ENCODE peak calls at places on chromosomes 5 and 9, in seven cellular contexts. I is HCT116, W is AG10803, C is GM06990, L is OCI-LY7, R is left ventricle myocardium inferior, A is right lobe of liver. X is an unnamed sample.

GRCh38 chr5:176738851-176739250 is 71.5 kb upstream of the UNC5A start:
- DNase-seq in I (no peak), W (no peak), C (no peak), L (no peak), R (no peak), A (peak), X (no peak)

GRCh38 chr5:116864157-116864837 is 289.7 kb upstream of the SEMA6A start:
- DNase-seq in I (no peak), W (no peak), C (no peak), L (no peak), R (no peak), A (peak), X (no peak)

GRCh38 chr5:151155149-151155776 is 2.3 kb downstream of the ANXA6 start:
- DNase-seq in I (no peak), W (peak), C (peak), L (peak), R (no peak), A (no peak), X (no peak)

GRCh38 chr9:4548796-4549725 is 58.8 kb downstream of the SLC1A1 start:
- DNase-seq in I (no peak), W (peak), C (peak), L (peak), R (peak), A (no peak), X (no peak)

GRCh38 chr5:148343603-148344230 is 8.4 kb downstream of the SPINK9 start:
- DNase-seq in I (no peak), W (no peak), C (no peak), L (no peak), R (no peak), A (no peak), X (no peak)

GRCh38 chr5:150358261-150359095 is 981 bp downstream of the TCOF1 start:
- DNase-seq in I (peak), W (peak), C (no peak), L (peak), R (no peak), A (no peak), X (no peak)

GRCh38 chr9:92147030-92147853 is 32.0 kb upstream of the SPTLC1 start:
- DNase-seq in I (peak), W (peak), C (no peak), L (no peak), R (peak), A (no peak), X (peak)

GRCh38 chr9:97046228-97046627 is 7.3 kb upstream of the CTSV start:
- DNase-seq in I (peak), W (no peak), C (no peak), L (no peak), R (no peak), A (no peak), X (no peak)

GRCh38 chr9:28073278-28073677 is 500.0 kb upstream of the C9orf72 start:
- DNase-seq in I (peak), W (peak), C (no peak), L (peak), R (no peak), A (peak), X (no peak)

GRCh38 chr9:73137286-73137899 is 14.3 kb upstream of the ANXA1 start:
- DNase-seq in I (no peak), W (no peak), C (no peak), L (no peak), R (no peak), A (no peak), X (no peak)

GRCh38 chr9:106892632-106893031 is 29.7 kb downstream of the ZNF462 start:
- DNase-seq in I (peak), W (peak), C (no peak), L (no peak), R (no peak), A (no peak), X (peak)

GRCh38 chr9:27194401-27195091 is 85.5 kb downstream of the TEK start:
- DNase-seq in I (peak), W (peak), C (no peak), L (no peak), R (no peak), A (no peak), X (peak)

GRCh38 chr9:129489838-129490582 is 130.9 kb downstream of the C9orf50 start:
- DNase-seq in I (no peak), W (peak), C (no peak), L (no peak), R (no peak), A (no peak), X (no peak)

GRCh38 chr9:4334439-4334838 is 34.6 kb upstream of the GLIS3 start:
- DNase-seq in I (peak), W (no peak), C (no peak), L (no peak), R (peak), A (peak), X (no peak)

GRCh38 chr5:2740051-2740848 is 11.2 kb downstream of the IRX2 start:
- DNase-seq in I (no peak), W (peak), C (no peak), L (no peak), R (no peak), A (no peak), X (peak)
- H3K4me3 ChIP-seq in I (no peak), W (peak), C (no peak), L (no peak), R (peak), A (no peak), X (peak)

DNA sequence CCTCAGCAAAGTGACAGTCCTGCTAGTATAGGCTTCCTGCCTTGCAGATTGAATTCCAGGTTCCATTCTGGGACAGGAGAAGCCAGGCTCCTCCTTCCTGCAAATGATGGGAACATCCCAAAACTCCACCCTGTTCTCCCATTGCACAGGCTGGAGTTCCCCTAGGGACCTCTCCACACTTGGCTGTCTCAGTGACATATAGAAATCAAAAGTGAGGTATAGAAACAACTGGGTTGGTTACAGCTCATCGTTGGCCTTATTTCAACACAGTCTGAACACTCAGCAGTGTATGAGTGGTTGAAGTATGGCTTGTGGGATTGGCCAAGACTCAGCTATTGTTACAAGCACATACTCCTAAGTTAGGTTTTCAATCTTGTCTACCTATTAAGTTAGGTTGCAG is 157.8 kb upstream of the FTMT start:
- DNase-seq in I (no peak), W (peak), C (no peak), L (no peak), R (no peak), A (no peak), X (peak)
- TF ChIP-seq CTCF in I (no peak), W (no peak), C (no peak), L (no peak), R (no peak), A (no peak), X (no peak)

GRCh38 chr9:94507531-94508258 is 47.2 kb upstream of the PCAT7 start:
- DNase-seq in I (no peak), W (no peak), C (no peak), L (no peak), R (no peak), A (no peak), X (no peak)
- H3K4me3 ChIP-seq in I (no peak), W (no peak), C (no peak), L (no peak), R (no peak), A (no peak), X (no peak)

GRCh38 chr9:124218438-124219289 is 39.1 kb upstream of the NEK6 start:
- DNase-seq in I (peak), W (peak), C (peak), L (peak), R (no peak), A (peak), X (peak)
- TF ChIP-seq CTCF in I (peak), W (peak), C (no peak), L (no peak), R (no peak), A (no peak), X (no peak)

GRCh38 chr5:179258922-179259730 is 86.1 kb downstream of the ADAMTS2 start:
- DNase-seq in I (no peak), W (peak), C (no peak), L (no peak), R (no peak), A (peak), X (peak)
- H3K4me3 ChIP-seq in I (no peak), W (peak), C (no peak), L (no peak), R (no peak), A (no peak), X (peak)

GRCh38 chr5:145479862-145480261 is 355.3 kb downstream of the PRELID2 start:
- DNase-seq in I (no peak), W (peak), C (no peak), L (no peak), R (no peak), A (no peak), X (no peak)

GRCh38 chr5:145478651-145479050 is 356.5 kb downstream of the PRELID2 start:
- DNase-seq in I (no peak), W (no peak), C (no peak), L (no peak), R (no peak), A (no peak), X (no peak)

GRCh38 chr5:145479271-145479670 is 355.9 kb downstream of the PRELID2 start:
- DNase-seq in I (no peak), W (peak), C (no peak), L (no peak), R (no peak), A (no peak), X (peak)

GRCh38 chr5:145484195-145484594 is 350.9 kb downstream of the PRELID2 start:
- DNase-seq in I (peak), W (peak), C (no peak), L (no peak), R (no peak), A (no peak), X (peak)

DNA sequence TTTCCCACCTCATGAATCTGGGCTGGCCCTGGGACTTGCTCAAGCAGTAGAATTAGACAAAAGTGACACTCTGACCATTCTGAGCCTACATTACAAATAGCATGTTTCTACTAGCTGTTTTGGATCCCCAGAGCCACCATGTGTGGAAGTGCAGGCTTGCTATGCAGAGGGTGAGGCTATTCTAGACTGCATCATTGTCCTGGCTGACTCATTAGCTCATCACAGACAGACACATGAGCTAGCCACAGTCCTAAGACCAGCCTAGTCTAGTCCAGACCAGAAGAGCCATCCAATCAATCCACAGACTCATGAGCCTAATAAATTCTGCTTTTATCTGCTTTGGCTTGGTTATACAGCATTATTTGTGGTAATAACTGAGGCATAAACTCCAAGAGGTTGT is 351.9 kb downstream of the PRELID2 start:
- DNase-seq in I (no peak), W (peak), C (no peak), L (no peak), R (no peak), A (no peak), X (peak)
- TF ChIP-seq CTCF in I (no peak), W (no peak), C (no peak), L (no peak), R (no peak), A (no peak), X (no peak)

GRCh38 chr9:35110327-35110758 is 5.3 kb downstream of the ATOSB start:
- DNase-seq in I (no peak), W (peak), C (no peak), L (no peak), R (no peak), A (no peak), X (peak)
- H3K4me3 ChIP-seq in I (peak), W (peak), C (no peak), L (no peak), R (peak), A (peak), X (peak)

DNA sequence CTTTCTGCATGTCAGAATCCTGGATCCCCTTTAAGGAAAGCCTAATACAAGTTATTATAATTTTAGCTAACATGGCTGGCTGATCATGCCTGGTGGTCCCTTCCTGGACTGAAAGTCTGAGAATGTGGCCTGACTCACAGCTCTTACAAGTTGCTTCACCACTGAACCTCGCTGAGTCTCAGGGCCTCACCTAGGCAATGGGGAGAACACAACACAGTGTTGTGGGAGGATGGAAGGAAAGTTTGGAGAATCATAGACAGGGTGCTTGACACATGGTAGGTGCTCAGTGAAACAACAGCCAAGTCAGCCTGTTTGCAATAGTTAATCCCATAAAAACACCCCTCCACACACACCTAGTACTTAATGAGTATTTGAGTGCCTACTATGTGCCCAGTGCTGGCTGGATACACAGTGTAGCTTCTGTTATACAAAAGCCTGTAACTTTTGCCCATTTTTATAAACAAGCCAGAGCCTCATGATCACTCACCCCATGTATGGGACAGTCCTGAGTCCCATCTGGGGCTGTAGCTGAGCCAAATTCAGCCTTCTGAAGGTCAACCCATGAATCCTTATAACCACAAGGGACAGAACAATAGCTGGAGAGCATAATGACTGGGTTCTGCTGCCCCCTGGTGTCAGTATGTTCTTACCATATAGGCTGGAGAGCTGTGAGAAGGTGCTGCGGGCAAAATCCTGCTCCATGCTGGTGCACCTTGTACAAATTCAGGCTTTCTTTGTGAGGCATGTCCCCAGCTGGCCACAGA is 3.9 kb downstream of the ACSL6 start:
- DNase-seq in I (peak), W (peak), C (peak), L (peak), R (peak), A (peak), X (peak)
- TF ChIP-seq CTCF in I (peak), W (peak), C (peak), L (peak), R (peak), A (peak), X (peak)

GRCh38 chr5:154849261-154849660 is 1.1 kb downstream of the FAXDC2 start:
- DNase-seq in I (no peak), W (no peak), C (no peak), L (no peak), R (no peak), A (no peak), X (no peak)

GRCh38 chr5:154850255-154851062 is at the start of gene FAXDC2:
- DNase-seq in I (no peak), W (peak), C (no peak), L (no peak), R (peak), A (peak), X (peak)

GRCh38 chr5:154844800-154845199 is 5.6 kb downstream of the FAXDC2 start:
- DNase-seq in I (no peak), W (no peak), C (no peak), L (no peak), R (no peak), A (no peak), X (no peak)

GRCh38 chr5:154851351-154851750 is 948 bp upstream of the FAXDC2 start:
- DNase-seq in I (no peak), W (no peak), C (no peak), L (no peak), R (no peak), A (no peak), X (no peak)

GRCh38 chr5:154849791-154850201 is 607 bp downstream of the FAXDC2 start:
- DNase-seq in I (no peak), W (peak), C (no peak), L (no peak), R (no peak), A (no peak), X (peak)
- H3K4me3 ChIP-seq in I (no peak), W (peak), C (no peak), L (no peak), R (peak), A (peak), X (peak)